ENCODE peak calls at places on chromosomes 4 and X, in six cellular contexts. Y, H, B, X, F and J are unnamed samples.

GRCh38 chrX:68895339-68896250 is 66.8 kb downstream of the EFNB1 start:
- DNase-seq in X (peak; percentile 54), H (no peak), F (peak; percentile 40), Y (no peak), B (no peak), J (no peak)

GRCh38 chrX:139106111-139106510 is 394.6 kb upstream of the FGF13 start:
- DNase-seq in B (no peak), X (no peak), Y (no peak), F (peak; percentile 37), H (no peak), J (no peak)

GRCh38 chrX:88853925-88854324 is 106.9 kb downstream of the CPXCR1 start:
- DNase-seq in H (no peak), Y (no peak), F (no peak), X (no peak), B (no peak), J (no peak)

GRCh38 chr4:15982833-15983528 is 20.0 kb upstream of the FGFBP2 start:
- DNase-seq in F (peak; percentile 28), B (no peak), X (no peak), H (no peak), Y (no peak), J (no peak)

GRCh38 chrX:111100191-111100590 is 4.2 kb downstream of the PAK3 start:
- DNase-seq in Y (peak; percentile 21), F (peak; percentile 35), B (no peak), X (peak; percentile 77), H (peak; percentile 75), J (no peak)

GRCh38 chr4:123035239-123035638 is 112.8 kb upstream of the NUDT6 start:
- DNase-seq in Y (no peak), F (no peak), B (no peak), H (no peak), X (no peak), J (no peak)

GRCh38 chr4:162706677-162707076 is 460.0 kb downstream of the NAF1 start:
- DNase-seq in X (no peak), B (no peak), Y (no peak), H (no peak), F (no peak), J (no peak)

GRCh38 chr4:118680808-118681207 is 4.4 kb upstream of the METTL14 start:
- DNase-seq in Y (no peak), H (no peak), X (no peak), F (no peak), B (no peak), J (no peak)

GRCh38 chr4:72390409-72390808 is 178.6 kb downstream of the ADAMTS3 start:
- DNase-seq in X (no peak), H (no peak), Y (no peak), B (no peak), F (peak; percentile 61), J (no peak)

GRCh38 chrX:20124964-20125363 is 8.3 kb upstream of the MAP7D2 start:
- DNase-seq in B (no peak), X (no peak), Y (no peak), F (no peak), H (no peak), J (no peak)

GRCh38 chrX:86023806-86024205 is 23.6 kb downstream of the CHM start:
- DNase-seq in X (no peak), H (no peak), Y (no peak), F (no peak), B (no peak), J (no peak)

GRCh38 chrX:80766916-80767315 is 42.8 kb downstream of the BRWD3 start:
- DNase-seq in F (no peak), X (no peak), Y (no peak), H (no peak), B (no peak), J (no peak)

GRCh38 chrX:125131146-125131545 is 188.5 kb upstream of the TEX13C start:
- DNase-seq in B (no peak), F (no peak), H (no peak), X (peak; percentile 14), Y (no peak), J (no peak)

GRCh38 chrX:125544856-125545255 is 225.2 kb downstream of the TEX13C start:
- DNase-seq in F (no peak), X (no peak), Y (no peak), B (no peak), H (no peak), J (no peak)

GRCh38 chr4:139550724-139551429 is 5.1 kb downstream of the SETD7 start:
- DNase-seq in X (peak; percentile 44), Y (no peak), H (no peak), B (no peak), F (peak; percentile 55), J (no peak)

GRCh38 chr4:88919056-88919455 is 137.9 kb downstream of the FAM13A start:
- DNase-seq in F (no peak), Y (no peak), X (no peak), H (no peak), B (no peak), J (no peak)
- TF ChIP-seq CTCF in F (no peak), Y (no peak), X (no peak), H (no peak), B (no peak), J (no peak)

GRCh38 chr4:111046811-111047210 is 423.9 kb upstream of the PITX2 start:
- DNase-seq in F (no peak), H (no peak), Y (no peak), B (no peak), X (no peak), J (no peak)
- TF ChIP-seq CTCF in F (no peak), H (no peak), Y (no peak), B (no peak), X (no peak), J (no peak)

GRCh38 chr4:127580891-127581290 is 51.9 kb upstream of the INTU start:
- DNase-seq in X (no peak), Y (no peak), B (no peak), H (no peak), F (no peak), J (no peak)
- TF ChIP-seq CTCF in X (no peak), Y (no peak), B (no peak), H (no peak), F (no peak), J (no peak)

DNA sequence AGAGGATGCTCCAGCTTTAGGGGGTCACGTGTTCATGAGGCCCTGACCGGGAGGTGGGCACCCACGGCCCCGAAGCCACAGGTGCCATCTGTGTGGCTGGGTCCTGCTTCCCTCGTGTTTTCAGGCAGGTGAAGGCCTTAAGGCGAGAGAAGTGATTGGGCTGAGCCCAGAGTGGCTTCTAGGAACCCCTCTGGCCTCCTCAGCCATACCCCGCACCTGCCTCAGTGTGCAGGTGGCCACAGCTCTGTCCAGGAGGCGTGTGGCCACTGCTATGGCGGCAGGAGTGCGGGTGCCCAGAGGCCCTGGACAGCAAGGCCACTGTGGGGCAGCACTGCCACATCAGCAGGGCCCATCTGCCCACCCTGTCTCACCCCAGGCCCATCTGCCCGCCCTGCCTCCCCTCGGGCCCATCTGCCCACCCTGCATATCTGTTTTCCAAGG is 25.0 kb downstream of the NKX1-1 start:
- DNase-seq in Y (no peak), X (no peak), F (no peak), H (no peak), B (no peak), J (peak; percentile 82)
- TF ChIP-seq CTCF in Y (no peak), X (no peak), F (no peak), H (no peak), B (no peak), J (no peak)

GRCh38 chr4:7394184-7394575 is 40.5 kb downstream of the PSAPL1 start:
- DNase-seq in H (no peak), Y (peak; percentile 0), X (no peak), F (no peak), B (no peak), J (no peak)

GRCh38 chr4:7393491-7394183 is 41.1 kb downstream of the PSAPL1 start:
- DNase-seq in H (no peak), X (no peak), Y (peak; percentile 1), F (no peak), B (no peak), J (no peak)

GRCh38 chr4:7391637-7392437 is 42.9 kb downstream of the PSAPL1 start:
- DNase-seq in F (no peak), Y (peak; percentile 2), H (no peak), X (no peak), B (no peak), J (peak; percentile 52)

GRCh38 chr4:7390906-7391636 is 43.7 kb downstream of the PSAPL1 start:
- DNase-seq in H (no peak), Y (peak; percentile 1), B (no peak), F (no peak), X (no peak), J (peak; percentile 49)

DNA sequence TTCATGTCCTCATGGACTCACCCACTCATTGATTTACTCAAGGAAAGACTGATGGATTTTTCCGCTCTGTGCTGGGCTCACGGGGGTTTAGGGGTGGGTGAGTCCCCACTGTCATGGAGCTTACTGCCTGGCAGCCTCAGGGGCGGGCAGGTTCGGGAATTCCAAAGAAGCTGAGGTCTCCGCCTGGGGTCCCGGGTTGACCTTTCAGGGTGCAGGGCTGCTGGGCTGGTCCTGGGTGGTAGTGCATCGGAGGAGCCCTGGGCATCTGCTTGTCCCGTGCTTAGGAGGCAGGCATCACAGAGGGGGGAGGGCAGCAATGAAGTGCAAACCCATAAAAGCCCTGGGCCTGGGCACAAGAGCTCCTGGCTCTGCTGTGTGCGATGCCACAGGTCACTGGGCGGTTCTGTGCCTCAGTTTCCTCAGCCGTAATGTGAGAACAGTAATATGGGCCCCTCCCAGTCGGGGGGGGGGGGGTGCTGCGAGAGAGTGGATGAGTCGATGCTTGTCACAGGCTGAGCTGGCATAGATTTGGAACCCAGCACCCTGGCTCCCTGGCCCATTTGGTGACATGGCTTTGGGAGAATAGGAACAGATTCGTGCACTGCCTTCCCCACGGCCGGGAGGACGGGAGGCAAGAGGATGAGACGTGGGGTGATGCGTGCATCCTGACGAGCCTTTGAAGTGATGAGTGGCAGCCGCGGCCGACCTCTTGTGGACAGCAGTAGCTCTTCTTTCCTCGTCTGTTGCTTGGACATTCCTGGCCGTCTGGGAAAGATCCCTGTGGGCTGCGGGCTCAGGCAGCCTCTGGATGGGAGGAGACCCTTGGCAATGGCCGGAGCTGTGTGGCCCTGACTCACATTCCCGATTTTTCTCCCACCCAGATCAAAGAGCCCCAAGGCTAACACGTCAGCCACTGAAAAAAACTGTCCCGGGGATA is 42.0 kb downstream of the PSAPL1 start:
- DNase-seq in H (no peak), Y (peak; percentile 2), X (no peak), F (peak; percentile 21), B (no peak), J (peak; percentile 85)
- TF ChIP-seq CTCF in H (no peak), Y (no peak), X (peak; percentile 34), F (peak; percentile 18), B (no peak), J (peak; percentile 66)

DNA sequence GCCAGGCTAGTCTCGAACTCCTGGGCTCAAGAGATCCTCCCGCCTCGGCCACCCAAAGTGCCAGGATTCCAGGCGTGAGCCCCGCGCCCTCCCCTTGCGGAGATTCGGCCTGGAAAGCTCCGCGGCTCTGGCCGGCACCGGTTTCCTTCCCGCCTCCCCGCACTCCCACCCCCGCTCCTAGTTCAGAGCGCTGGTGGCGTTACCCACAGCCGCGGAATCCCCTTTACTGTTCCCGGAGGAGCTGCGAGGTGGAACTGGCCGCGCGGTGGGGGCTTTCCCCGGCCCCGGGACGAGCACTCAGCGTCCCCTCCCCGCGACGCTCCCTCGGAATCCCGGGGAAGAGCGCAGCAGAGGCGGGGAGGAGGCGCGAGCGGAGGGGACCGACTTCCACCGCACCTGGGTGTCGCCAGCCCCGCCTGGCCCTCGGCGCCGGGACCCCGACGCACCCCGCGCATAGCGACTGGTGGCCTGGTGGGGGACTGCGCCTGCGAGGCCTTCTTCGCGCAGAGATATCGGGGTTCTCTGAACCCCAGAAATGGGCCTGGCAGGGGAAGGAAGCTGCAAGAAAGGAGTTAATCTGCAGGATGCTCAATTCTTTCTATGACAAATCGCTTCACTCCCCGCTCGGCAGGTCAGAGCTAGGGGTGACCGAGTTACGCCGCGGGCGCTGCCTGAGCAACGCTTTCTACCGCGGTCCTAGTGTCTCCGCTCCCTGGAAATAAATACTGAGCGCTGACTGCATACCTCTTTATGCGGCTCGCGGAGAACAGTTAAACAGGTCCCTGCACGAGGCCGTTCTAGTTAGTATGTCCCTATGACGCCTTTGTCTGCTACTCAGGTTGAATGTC is 14.6 kb upstream of the SLC25A4 start:
- DNase-seq in H (peak; percentile 61), Y (peak; percentile 36), F (no peak), B (no peak), X (peak; percentile 44), J (no peak)
- TF ChIP-seq CTCF in H (no peak), Y (peak; percentile 41), F (no peak), B (peak; percentile 35), X (peak; percentile 6), J (peak; percentile 48)